ENCODE peak calls at places on chromosome 13, in nine cellular contexts. One of them, this sample, is unnamed.

GRCh38 chr13:77002590-77003190 is 10.8 kb downstream of the CLN5 start:
- DNase-seq in AG09309: no peak
- DNase-seq in heart right ventricle: no peak
- DNase-seq in bronchial epithelial cell: peak; percentile 55
- DNase-seq in endodermal cell: no peak
- DNase-seq in CD4-positive, CD25-positive, alpha-beta regulatory T cell: no peak
- DNase-seq in cardiac muscle cell: peak; percentile 28
- DNase-seq in brain microvascular endothelial cell: no peak
- DNase-seq in IMR-90: peak; percentile 48
- DNase-seq in this sample: peak; percentile 21

GRCh38 chr13:46962286-46962941 is 65.6 kb upstream of the HTR2A start:
- DNase-seq in AG09309: no peak
- DNase-seq in brain microvascular endothelial cell: peak; percentile 12
- DNase-seq in heart right ventricle: no peak
- DNase-seq in CD4-positive, CD25-positive, alpha-beta regulatory T cell: no peak
- DNase-seq in IMR-90: peak; percentile 73
- DNase-seq in endodermal cell: no peak
- DNase-seq in cardiac muscle cell: peak; percentile 32
- DNase-seq in bronchial epithelial cell: peak; percentile 48
- DNase-seq in this sample: peak; percentile 40

GRCh38 chr13:27953671-27954405 is 15.3 kb downstream of the CDX2 start:
- DNase-seq in brain microvascular endothelial cell: peak; percentile 23
- DNase-seq in cardiac muscle cell: peak; percentile 91
- DNase-seq in bronchial epithelial cell: peak; percentile 20
- DNase-seq in CD4-positive, CD25-positive, alpha-beta regulatory T cell: no peak
- DNase-seq in heart right ventricle: peak; percentile 74
- DNase-seq in IMR-90: peak; percentile 55
- DNase-seq in AG09309: peak; percentile 7
- DNase-seq in endodermal cell: peak; percentile 97
- DNase-seq in this sample: peak; percentile 81

GRCh38 chr13:59680429-59681024 is 483.2 kb downstream of the DIAPH3 start:
- DNase-seq in cardiac muscle cell: peak; percentile 39
- DNase-seq in bronchial epithelial cell: peak; percentile 38
- DNase-seq in AG09309: no peak
- DNase-seq in IMR-90: peak; percentile 33
- DNase-seq in endodermal cell: no peak
- DNase-seq in CD4-positive, CD25-positive, alpha-beta regulatory T cell: no peak
- DNase-seq in heart right ventricle: no peak
- DNase-seq in brain microvascular endothelial cell: no peak
- DNase-seq in this sample: peak; percentile 37

GRCh38 chr13:25213716-25214115 is 41.6 kb upstream of the AMER2 start:
- DNase-seq in IMR-90: no peak
- DNase-seq in AG09309: no peak
- DNase-seq in CD4-positive, CD25-positive, alpha-beta regulatory T cell: no peak
- DNase-seq in cardiac muscle cell: no peak
- DNase-seq in endodermal cell: peak; percentile 49
- DNase-seq in bronchial epithelial cell: peak; percentile 75
- DNase-seq in heart right ventricle: no peak
- DNase-seq in brain microvascular endothelial cell: no peak
- DNase-seq in this sample: no peak

GRCh38 chr13:48437381-48437780 is 24.5 kb upstream of the LPAR6 start:
- DNase-seq in AG09309: no peak
- DNase-seq in bronchial epithelial cell: peak; percentile 70
- DNase-seq in CD4-positive, CD25-positive, alpha-beta regulatory T cell: no peak
- DNase-seq in endodermal cell: no peak
- DNase-seq in IMR-90: peak; percentile 45
- DNase-seq in cardiac muscle cell: peak; percentile 51
- DNase-seq in brain microvascular endothelial cell: peak; percentile 54
- DNase-seq in heart right ventricle: peak; percentile 73
- DNase-seq in this sample: no peak

GRCh38 chr13:110193491-110193890 is 113.5 kb downstream of the COL4A1 start:
- DNase-seq in CD4-positive, CD25-positive, alpha-beta regulatory T cell: no peak
- DNase-seq in IMR-90: no peak
- DNase-seq in cardiac muscle cell: no peak
- DNase-seq in AG09309: no peak
- DNase-seq in endodermal cell: no peak
- DNase-seq in brain microvascular endothelial cell: no peak
- DNase-seq in heart right ventricle: no peak
- DNase-seq in bronchial epithelial cell: no peak
- DNase-seq in this sample: no peak

GRCh38 chr13:22594041-22594440 is 586.7 kb upstream of the SGCG start:
- DNase-seq in cardiac muscle cell: no peak
- DNase-seq in endodermal cell: no peak
- DNase-seq in AG09309: no peak
- DNase-seq in CD4-positive, CD25-positive, alpha-beta regulatory T cell: no peak
- DNase-seq in heart right ventricle: no peak
- DNase-seq in IMR-90: no peak
- DNase-seq in brain microvascular endothelial cell: no peak
- DNase-seq in bronchial epithelial cell: no peak
- DNase-seq in this sample: no peak

GRCh38 chr13:25468330-25469178 is 96.8 kb downstream of the ATP8A2 start:
- DNase-seq in AG09309: no peak
- DNase-seq in brain microvascular endothelial cell: no peak
- DNase-seq in IMR-90: no peak
- DNase-seq in bronchial epithelial cell: no peak
- DNase-seq in endodermal cell: peak; percentile 91
- DNase-seq in heart right ventricle: no peak
- DNase-seq in CD4-positive, CD25-positive, alpha-beta regulatory T cell: no peak
- DNase-seq in cardiac muscle cell: peak; percentile 61
- DNase-seq in this sample: peak; percentile 2

GRCh38 chr13:92804926-92805325 is 421.7 kb upstream of the GPC6 start:
- DNase-seq in brain microvascular endothelial cell: no peak
- DNase-seq in AG09309: no peak
- DNase-seq in CD4-positive, CD25-positive, alpha-beta regulatory T cell: no peak
- DNase-seq in heart right ventricle: no peak
- DNase-seq in endodermal cell: no peak
- DNase-seq in IMR-90: no peak
- DNase-seq in bronchial epithelial cell: no peak
- DNase-seq in cardiac muscle cell: no peak
- DNase-seq in this sample: no peak

GRCh38 chr13:30730526-30730925 is 4.8 kb upstream of the ALOX5AP start:
- DNase-seq in brain microvascular endothelial cell: no peak
- DNase-seq in CD4-positive, CD25-positive, alpha-beta regulatory T cell: no peak
- DNase-seq in cardiac muscle cell: no peak
- DNase-seq in IMR-90: no peak
- DNase-seq in endodermal cell: peak; percentile 65
- DNase-seq in heart right ventricle: no peak
- DNase-seq in bronchial epithelial cell: no peak
- DNase-seq in AG09309: no peak
- DNase-seq in this sample: no peak

DNA sequence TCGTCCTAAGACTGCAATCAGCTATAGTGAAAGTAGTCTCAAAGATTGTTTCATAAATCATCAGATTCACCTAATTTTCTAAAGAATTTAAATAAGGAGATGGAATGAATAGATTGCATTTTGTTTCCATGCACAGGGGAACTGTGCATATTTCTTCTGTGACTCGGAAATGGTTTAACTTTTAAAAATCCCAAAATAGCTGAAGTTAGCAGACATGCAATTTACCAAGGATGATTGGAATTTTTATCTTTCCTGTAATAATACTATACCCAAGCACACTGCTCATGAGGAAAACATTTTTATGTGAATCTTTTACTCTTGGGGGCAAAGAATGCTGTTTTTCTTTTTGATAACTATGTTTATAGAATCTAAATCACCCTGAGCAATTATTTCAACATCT is 15.0 kb upstream of the LMO7 start:
- DNase-seq in endodermal cell: no peak
- DNase-seq in brain microvascular endothelial cell: peak; percentile 24
- DNase-seq in heart right ventricle: no peak
- DNase-seq in CD4-positive, CD25-positive, alpha-beta regulatory T cell: no peak
- DNase-seq in cardiac muscle cell: no peak
- DNase-seq in bronchial epithelial cell: no peak
- DNase-seq in IMR-90: peak; percentile 70
- DNase-seq in AG09309: peak; percentile 71
- DNase-seq in this sample: no peak
- H3K4me3 ChIP-seq in endodermal cell: no peak overlapping the region
- H3K4me3 ChIP-seq in brain microvascular endothelial cell: peak overlapping the region; percentile 9
- H3K4me3 ChIP-seq in heart right ventricle: no peak overlapping the region
- H3K4me3 ChIP-seq in CD4-positive, CD25-positive, alpha-beta regulatory T cell: no peak overlapping the region
- H3K4me3 ChIP-seq in cardiac muscle cell: no peak overlapping the region
- H3K4me3 ChIP-seq in bronchial epithelial cell: no peak overlapping the region
- H3K4me3 ChIP-seq in IMR-90: no peak overlapping the region
- H3K4me3 ChIP-seq in AG09309: no peak overlapping the region
- H3K4me3 ChIP-seq in this sample: no peak overlapping the region

DNA sequence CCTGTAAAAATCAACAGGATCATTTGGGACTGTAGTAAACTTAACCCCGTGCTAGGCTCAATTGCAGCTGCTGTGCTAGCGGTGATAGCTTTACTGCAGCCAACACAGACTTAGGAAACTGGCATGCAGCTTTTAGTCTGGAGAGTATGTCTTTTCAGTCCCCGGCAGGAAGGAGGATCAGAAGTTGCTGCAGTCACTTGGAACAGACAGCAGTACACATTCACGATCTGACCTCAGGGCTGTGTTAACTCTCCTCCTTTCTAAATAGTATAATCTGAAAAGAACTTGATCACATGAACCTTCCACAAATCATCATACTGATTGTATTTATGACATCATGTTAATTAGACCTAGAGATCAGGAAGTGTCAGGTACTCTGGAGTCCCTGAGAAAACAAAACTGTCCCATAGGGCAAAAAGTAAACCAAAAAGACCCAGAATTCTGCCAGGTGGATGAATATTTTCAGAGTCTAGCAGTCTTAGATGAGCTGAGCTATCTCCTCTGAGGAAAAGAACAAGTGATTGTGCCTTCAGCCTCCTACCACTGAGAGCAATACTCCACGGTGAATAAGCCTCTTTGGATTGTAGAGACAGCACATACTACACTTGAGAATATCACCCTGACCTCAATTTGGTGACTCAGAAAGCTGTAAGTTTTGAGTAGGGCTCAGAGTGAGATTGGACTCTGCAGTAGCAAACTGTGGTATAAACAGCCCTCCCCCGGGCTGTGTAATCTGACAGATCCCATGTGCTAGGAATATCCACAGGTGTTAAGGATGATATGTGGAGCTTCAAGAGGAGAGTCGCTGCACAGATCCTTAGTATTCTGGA is 181.0 kb upstream of the GPR12 start:
- DNase-seq in CD4-positive, CD25-positive, alpha-beta regulatory T cell: no peak
- DNase-seq in IMR-90: peak; percentile 91
- DNase-seq in bronchial epithelial cell: peak; percentile 71
- DNase-seq in endodermal cell: peak; percentile 29
- DNase-seq in brain microvascular endothelial cell: peak; percentile 74
- DNase-seq in heart right ventricle: no peak
- DNase-seq in AG09309: no peak
- DNase-seq in cardiac muscle cell: no peak
- DNase-seq in this sample: no peak
- H3K4me3 ChIP-seq in CD4-positive, CD25-positive, alpha-beta regulatory T cell: no peak overlapping the region
- H3K4me3 ChIP-seq in IMR-90: no peak overlapping the region
- H3K4me3 ChIP-seq in bronchial epithelial cell: no peak overlapping the region
- H3K4me3 ChIP-seq in endodermal cell: no peak overlapping the region
- H3K4me3 ChIP-seq in brain microvascular endothelial cell: no peak overlapping the region
- H3K4me3 ChIP-seq in heart right ventricle: no peak overlapping the region
- H3K4me3 ChIP-seq in AG09309: no peak overlapping the region
- H3K4me3 ChIP-seq in cardiac muscle cell: no peak overlapping the region
- H3K4me3 ChIP-seq in this sample: no peak overlapping the region

GRCh38 chr13:106530209-106530906 is 5.1 kb downstream of the EFNB2 start:
- DNase-seq in brain microvascular endothelial cell: no peak
- DNase-seq in bronchial epithelial cell: peak; percentile 78
- DNase-seq in cardiac muscle cell: no peak
- DNase-seq in AG09309: no peak
- DNase-seq in endodermal cell: no peak
- DNase-seq in heart right ventricle: no peak
- DNase-seq in CD4-positive, CD25-positive, alpha-beta regulatory T cell: no peak
- DNase-seq in IMR-90: no peak
- DNase-seq in this sample: no peak
- H3K4me3 ChIP-seq in brain microvascular endothelial cell: peak overlapping the region; percentile 25
- H3K4me3 ChIP-seq in bronchial epithelial cell: peak overlapping the region; percentile 0
- H3K4me3 ChIP-seq in cardiac muscle cell: no peak overlapping the region
- H3K4me3 ChIP-seq in AG09309: no peak overlapping the region
- H3K4me3 ChIP-seq in endodermal cell: peak overlapping the region; percentile 74
- H3K4me3 ChIP-seq in heart right ventricle: peak overlapping the region; percentile 59
- H3K4me3 ChIP-seq in CD4-positive, CD25-positive, alpha-beta regulatory T cell: no peak overlapping the region
- H3K4me3 ChIP-seq in IMR-90: no peak overlapping the region
- H3K4me3 ChIP-seq in this sample: no peak overlapping the region

GRCh38 chr13:90443268-90443667 is 904.2 kb upstream of the MIR17HG start:
- DNase-seq in AG09309: no peak
- DNase-seq in heart right ventricle: no peak
- DNase-seq in CD4-positive, CD25-positive, alpha-beta regulatory T cell: no peak
- DNase-seq in brain microvascular endothelial cell: no peak
- DNase-seq in endodermal cell: no peak
- DNase-seq in cardiac muscle cell: no peak
- DNase-seq in IMR-90: peak; percentile 9
- DNase-seq in bronchial epithelial cell: peak; percentile 36
- DNase-seq in this sample: no peak
- H3K4me3 ChIP-seq in AG09309: no peak overlapping the region
- H3K4me3 ChIP-seq in heart right ventricle: no peak overlapping the region
- H3K4me3 ChIP-seq in CD4-positive, CD25-positive, alpha-beta regulatory T cell: no peak overlapping the region
- H3K4me3 ChIP-seq in brain microvascular endothelial cell: no peak overlapping the region
- H3K4me3 ChIP-seq in endodermal cell: no peak overlapping the region
- H3K4me3 ChIP-seq in cardiac muscle cell: no peak overlapping the region
- H3K4me3 ChIP-seq in IMR-90: no peak overlapping the region
- H3K4me3 ChIP-seq in bronchial epithelial cell: no peak overlapping the region
- H3K4me3 ChIP-seq in this sample: no peak overlapping the region

GRCh38 chr13:45046445-45046844 is 57.1 kb downstream of the GPALPP1 start:
- DNase-seq in heart right ventricle: no peak
- DNase-seq in cardiac muscle cell: no peak
- DNase-seq in AG09309: no peak
- DNase-seq in CD4-positive, CD25-positive, alpha-beta regulatory T cell: no peak
- DNase-seq in IMR-90: no peak
- DNase-seq in brain microvascular endothelial cell: no peak
- DNase-seq in bronchial epithelial cell: no peak
- DNase-seq in endodermal cell: peak; percentile 56
- DNase-seq in this sample: no peak
- H3K4me3 ChIP-seq in heart right ventricle: peak overlapping the region; percentile 57
- H3K4me3 ChIP-seq in cardiac muscle cell: peak overlapping the region; percentile 47
- H3K4me3 ChIP-seq in AG09309: no peak overlapping the region
- H3K4me3 ChIP-seq in CD4-positive, CD25-positive, alpha-beta regulatory T cell: peak overlapping the region; percentile 13
- H3K4me3 ChIP-seq in IMR-90: no peak overlapping the region
- H3K4me3 ChIP-seq in brain microvascular endothelial cell: peak overlapping the region; percentile 52
- H3K4me3 ChIP-seq in bronchial epithelial cell: no peak overlapping the region
- H3K4me3 ChIP-seq in endodermal cell: peak overlapping the region; percentile 78
- H3K4me3 ChIP-seq in this sample: no peak overlapping the region

DNA sequence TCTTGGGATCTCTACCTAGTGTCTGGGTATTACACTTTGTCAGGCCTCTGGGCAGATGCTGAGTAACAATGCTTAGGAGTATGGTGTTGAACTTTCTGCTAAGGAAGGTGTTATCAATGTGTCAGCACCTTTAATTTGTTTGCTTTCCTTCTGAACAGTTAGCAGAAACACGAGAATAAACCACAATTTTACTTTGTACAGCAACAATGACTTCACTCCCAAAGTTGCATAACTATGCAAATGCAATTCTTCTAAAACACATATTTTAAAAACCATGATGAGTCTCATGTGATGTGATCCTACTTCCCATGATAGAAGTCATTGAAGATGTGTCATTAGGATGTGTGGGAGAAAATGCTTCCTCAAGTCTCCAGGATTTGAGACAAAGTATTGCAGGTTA is 155.0 kb downstream of the POSTN start:
- DNase-seq in IMR-90: peak; percentile 90
- DNase-seq in heart right ventricle: no peak
- DNase-seq in AG09309: peak; percentile 71
- DNase-seq in bronchial epithelial cell: peak; percentile 99
- DNase-seq in cardiac muscle cell: no peak
- DNase-seq in CD4-positive, CD25-positive, alpha-beta regulatory T cell: no peak
- DNase-seq in endodermal cell: no peak
- DNase-seq in brain microvascular endothelial cell: peak; percentile 43
- DNase-seq in this sample: no peak
- H3K4me3 ChIP-seq in IMR-90: no peak overlapping the region
- H3K4me3 ChIP-seq in heart right ventricle: no peak overlapping the region
- H3K4me3 ChIP-seq in AG09309: no peak overlapping the region
- H3K4me3 ChIP-seq in bronchial epithelial cell: no peak overlapping the region
- H3K4me3 ChIP-seq in cardiac muscle cell: no peak overlapping the region
- H3K4me3 ChIP-seq in CD4-positive, CD25-positive, alpha-beta regulatory T cell: no peak overlapping the region
- H3K4me3 ChIP-seq in endodermal cell: no peak overlapping the region
- H3K4me3 ChIP-seq in brain microvascular endothelial cell: no peak overlapping the region
- H3K4me3 ChIP-seq in this sample: no peak overlapping the region